ENCODE peak calls at places on chromosomes 2 and 18, in nine cellular contexts. One of them, this sample, is unnamed.
A peak's percentile ranks its signal among the peaks of the same experiment; 100 is the strongest.

GRCh38 chr2:64327510-64328414 is 126.2 kb upstream of the LGALSL start:
- DNase-seq in AG04449: no peak
- DNase-seq in SK-N-SH: peak; percentile 65
- DNase-seq in ovary: no peak
- DNase-seq in pancreas: no peak
- DNase-seq in right atrium auricular region: no peak
- DNase-seq in mucosa of descending colon: peak; percentile 49
- DNase-seq in brain microvascular endothelial cell: no peak
- DNase-seq in cardiac fibroblast: peak; percentile 45
- DNase-seq in this sample: peak; percentile 43

GRCh38 chr18:39215920-39216319 is 1650.3 kb upstream of the CELF4 start:
- DNase-seq in AG04449: no peak
- DNase-seq in SK-N-SH: no peak
- DNase-seq in ovary: no peak
- DNase-seq in pancreas: no peak
- DNase-seq in right atrium auricular region: no peak
- DNase-seq in mucosa of descending colon: no peak
- DNase-seq in brain microvascular endothelial cell: no peak
- DNase-seq in cardiac fibroblast: no peak
- DNase-seq in this sample: no peak

GRCh38 chr2:97871096-97871780 is 124.5 kb downstream of the TMEM131 start:
- DNase-seq in AG04449: no peak
- DNase-seq in SK-N-SH: no peak
- DNase-seq in ovary: no peak
- DNase-seq in pancreas: no peak
- DNase-seq in right atrium auricular region: no peak
- DNase-seq in mucosa of descending colon: no peak
- DNase-seq in brain microvascular endothelial cell: peak; percentile 85
- DNase-seq in cardiac fibroblast: peak; percentile 34
- DNase-seq in this sample: peak; percentile 95

GRCh38 chr2:202098336-202098735 is 25.3 kb downstream of the KIAA2012 start:
- DNase-seq in AG04449: no peak
- DNase-seq in SK-N-SH: no peak
- DNase-seq in ovary: no peak
- DNase-seq in pancreas: no peak
- DNase-seq in right atrium auricular region: no peak
- DNase-seq in mucosa of descending colon: no peak
- DNase-seq in brain microvascular endothelial cell: no peak
- DNase-seq in cardiac fibroblast: no peak
- DNase-seq in this sample: no peak

GRCh38 chr2:193580176-193580950 is 1385.6 kb upstream of the TMEFF2 start:
- DNase-seq in AG04449: no peak
- DNase-seq in SK-N-SH: no peak
- DNase-seq in ovary: no peak
- DNase-seq in pancreas: no peak
- DNase-seq in right atrium auricular region: no peak
- DNase-seq in mucosa of descending colon: no peak
- DNase-seq in brain microvascular endothelial cell: no peak
- DNase-seq in cardiac fibroblast: no peak
- DNase-seq in this sample: no peak

GRCh38 chr2:184031402-184032147 is 566.8 kb upstream of the ZNF804A start:
- DNase-seq in AG04449: no peak
- DNase-seq in SK-N-SH: no peak
- DNase-seq in ovary: no peak
- DNase-seq in pancreas: no peak
- DNase-seq in right atrium auricular region: no peak
- DNase-seq in mucosa of descending colon: no peak
- DNase-seq in brain microvascular endothelial cell: no peak
- DNase-seq in cardiac fibroblast: no peak
- DNase-seq in this sample: no peak

GRCh38 chr2:160252278-160252887 is 52.3 kb upstream of the ITGB6 start:
- DNase-seq in AG04449: no peak
- DNase-seq in SK-N-SH: peak; percentile 51
- DNase-seq in ovary: no peak
- DNase-seq in pancreas: no peak
- DNase-seq in right atrium auricular region: no peak
- DNase-seq in mucosa of descending colon: no peak
- DNase-seq in brain microvascular endothelial cell: no peak
- DNase-seq in cardiac fibroblast: peak; percentile 60
- DNase-seq in this sample: no peak

GRCh38 chr2:167553635-167554034 is 665.4 kb downstream of the XIRP2 start:
- DNase-seq in AG04449: no peak
- DNase-seq in SK-N-SH: no peak
- DNase-seq in ovary: no peak
- DNase-seq in pancreas: no peak
- DNase-seq in right atrium auricular region: no peak
- DNase-seq in mucosa of descending colon: no peak
- DNase-seq in brain microvascular endothelial cell: no peak
- DNase-seq in cardiac fibroblast: no peak
- DNase-seq in this sample: no peak

GRCh38 chr18:45106331-45106774 is 425.7 kb downstream of the SETBP1 start:
- DNase-seq in AG04449: no peak
- DNase-seq in SK-N-SH: no peak
- DNase-seq in ovary: no peak
- DNase-seq in pancreas: no peak
- DNase-seq in right atrium auricular region: no peak
- DNase-seq in mucosa of descending colon: no peak
- DNase-seq in brain microvascular endothelial cell: peak; percentile 48
- DNase-seq in cardiac fibroblast: peak; percentile 50
- DNase-seq in this sample: no peak

GRCh38 chr2:160156084-160156483 is 44.0 kb downstream of the ITGB6 start:
- DNase-seq in AG04449: no peak
- DNase-seq in SK-N-SH: no peak
- DNase-seq in ovary: no peak
- DNase-seq in pancreas: no peak
- DNase-seq in right atrium auricular region: no peak
- DNase-seq in mucosa of descending colon: no peak
- DNase-seq in brain microvascular endothelial cell: no peak
- DNase-seq in cardiac fibroblast: no peak
- DNase-seq in this sample: no peak

GRCh38 chr2:37781028-37781427 is 109.6 kb upstream of the CDC42EP3 start:
- DNase-seq in AG04449: no peak
- DNase-seq in SK-N-SH: no peak
- DNase-seq in ovary: no peak
- DNase-seq in pancreas: no peak
- DNase-seq in right atrium auricular region: no peak
- DNase-seq in mucosa of descending colon: no peak
- DNase-seq in brain microvascular endothelial cell: peak; percentile 56
- DNase-seq in cardiac fibroblast: peak; percentile 43
- DNase-seq in this sample: peak; percentile 87

GRCh38 chr2:71783215-71783614 is 329.9 kb downstream of the DYSF start:
- DNase-seq in AG04449: no peak
- DNase-seq in SK-N-SH: no peak
- DNase-seq in ovary: no peak
- DNase-seq in pancreas: no peak
- DNase-seq in right atrium auricular region: no peak
- DNase-seq in mucosa of descending colon: no peak
- DNase-seq in brain microvascular endothelial cell: no peak
- DNase-seq in cardiac fibroblast: no peak
- DNase-seq in this sample: no peak

GRCh38 chr2:212428685-212429480 is 109.7 kb downstream of the ERBB4 start:
- DNase-seq in AG04449: no peak
- DNase-seq in SK-N-SH: no peak
- DNase-seq in ovary: no peak
- DNase-seq in pancreas: no peak
- DNase-seq in right atrium auricular region: no peak
- DNase-seq in mucosa of descending colon: no peak
- DNase-seq in brain microvascular endothelial cell: no peak
- DNase-seq in cardiac fibroblast: no peak
- DNase-seq in this sample: no peak

GRCh38 chr2:126828471-126828870 is 70.2 kb upstream of the TEX51 start:
- DNase-seq in AG04449: no peak
- DNase-seq in SK-N-SH: no peak
- DNase-seq in ovary: no peak
- DNase-seq in pancreas: no peak
- DNase-seq in right atrium auricular region: no peak
- DNase-seq in mucosa of descending colon: no peak
- DNase-seq in brain microvascular endothelial cell: no peak
- DNase-seq in cardiac fibroblast: no peak
- DNase-seq in this sample: no peak

GRCh38 chr2:46131-46470 is 204 bp downstream of the FAM110C start:
- DNase-seq in AG04449: no peak
- DNase-seq in SK-N-SH: peak; percentile 65
- DNase-seq in ovary: no peak
- DNase-seq in pancreas: no peak
- DNase-seq in right atrium auricular region: no peak
- DNase-seq in mucosa of descending colon: no peak
- DNase-seq in brain microvascular endothelial cell: no peak
- DNase-seq in cardiac fibroblast: no peak
- DNase-seq in this sample: no peak

GRCh38 chr2:8848328-8849100 is 11.1 kb upstream of the KIDINS220 start:
- DNase-seq in AG04449: no peak
- DNase-seq in SK-N-SH: no peak
- DNase-seq in ovary: no peak
- DNase-seq in pancreas: no peak
- DNase-seq in right atrium auricular region: no peak
- DNase-seq in mucosa of descending colon: no peak
- DNase-seq in brain microvascular endothelial cell: no peak
- DNase-seq in cardiac fibroblast: no peak
- DNase-seq in this sample: no peak

GRCh38 chr2:86808315-86809161 is 17.8 kb upstream of the CD8A start:
- DNase-seq in AG04449: peak; percentile 5
- DNase-seq in SK-N-SH: peak; percentile 96
- DNase-seq in ovary: peak; percentile 80
- DNase-seq in pancreas: peak; percentile 92
- DNase-seq in right atrium auricular region: peak; percentile 91
- DNase-seq in mucosa of descending colon: peak; percentile 96
- DNase-seq in brain microvascular endothelial cell: peak; percentile 67
- DNase-seq in cardiac fibroblast: peak; percentile 76
- DNase-seq in this sample: peak; percentile 89

DNA sequence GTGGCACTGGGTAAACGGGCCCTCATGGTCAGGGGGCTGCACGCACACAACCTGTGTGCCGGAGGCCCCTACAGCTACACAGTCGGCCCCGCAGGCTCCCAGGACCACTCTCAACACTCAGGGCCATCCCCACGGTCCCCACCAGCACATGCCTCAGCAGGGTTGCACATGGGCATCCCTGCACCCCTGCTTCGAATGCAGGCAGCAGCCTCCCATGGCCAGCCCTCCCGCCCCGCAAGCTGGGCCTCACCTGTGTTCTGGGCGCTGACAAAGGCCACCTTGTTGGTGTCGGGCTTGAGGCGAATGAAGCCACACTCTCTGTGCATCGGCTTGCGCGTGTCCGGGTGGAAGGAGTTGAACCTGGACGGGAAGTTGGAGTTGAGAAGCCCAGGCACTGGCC is 34.2 kb downstream of the THAP4 start:
- DNase-seq in AG04449: no peak
- DNase-seq in SK-N-SH: no peak
- DNase-seq in ovary: no peak
- DNase-seq in pancreas: no peak
- DNase-seq in right atrium auricular region: no peak
- DNase-seq in mucosa of descending colon: no peak
- DNase-seq in brain microvascular endothelial cell: no peak
- DNase-seq in cardiac fibroblast: no peak
- DNase-seq in this sample: no peak
- TF ChIP-seq CTCF in AG04449: no peak
- TF ChIP-seq CTCF in SK-N-SH: no peak
- TF ChIP-seq CTCF in ovary: no peak
- TF ChIP-seq CTCF in pancreas: no peak
- TF ChIP-seq CTCF in right atrium auricular region: no peak
- TF ChIP-seq CTCF in mucosa of descending colon: no peak
- TF ChIP-seq CTCF in brain microvascular endothelial cell: no peak
- TF ChIP-seq CTCF in cardiac fibroblast: no peak
- TF ChIP-seq CTCF in this sample: no peak

DNA sequence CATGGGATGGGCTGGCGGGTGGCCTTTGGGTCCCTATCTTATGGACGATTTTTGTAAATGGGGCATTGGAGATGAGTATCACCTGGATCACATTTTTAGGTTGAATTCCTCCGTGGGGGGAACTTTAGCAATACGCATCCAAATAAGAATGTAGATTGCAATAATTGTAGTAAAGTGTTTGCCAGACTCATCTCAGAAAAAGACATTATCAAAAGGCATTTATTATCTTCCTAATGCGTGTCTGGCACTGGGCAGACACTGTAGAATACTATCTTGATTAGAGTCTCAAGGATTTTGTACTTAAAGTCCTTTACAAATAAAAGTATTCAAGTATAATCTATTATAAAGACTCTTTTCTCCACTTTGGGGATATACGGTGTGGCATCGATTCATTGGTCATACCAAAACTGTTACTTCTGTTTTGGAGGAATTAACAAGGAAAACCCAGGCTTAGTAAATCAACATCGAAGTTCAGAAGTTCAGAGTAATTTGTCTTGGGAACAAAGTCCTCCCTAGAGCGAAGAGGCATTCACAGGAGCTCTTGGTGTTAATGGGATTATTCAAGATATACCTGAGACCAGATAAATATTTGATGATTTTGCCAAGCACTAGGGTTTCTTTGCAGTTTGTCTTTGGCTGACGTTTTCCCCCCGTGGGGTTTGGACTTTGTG is 568 bp upstream of the ACKR3 start:
- DNase-seq in AG04449: no peak
- DNase-seq in SK-N-SH: no peak
- DNase-seq in ovary: no peak
- DNase-seq in pancreas: no peak
- DNase-seq in right atrium auricular region: no peak
- DNase-seq in mucosa of descending colon: no peak
- DNase-seq in brain microvascular endothelial cell: no peak
- DNase-seq in cardiac fibroblast: no peak
- DNase-seq in this sample: no peak
- H3K4me3 ChIP-seq in AG04449: no peak overlapping the region
- H3K4me3 ChIP-seq in SK-N-SH: no peak overlapping the region
- H3K4me3 ChIP-seq in ovary: peak overlapping the region; percentile 3
- H3K4me3 ChIP-seq in pancreas: peak overlapping the region; percentile 52
- H3K4me3 ChIP-seq in right atrium auricular region: peak overlapping the region; percentile 37
- H3K4me3 ChIP-seq in mucosa of descending colon: no peak overlapping the region
- H3K4me3 ChIP-seq in brain microvascular endothelial cell: no peak overlapping the region
- H3K4me3 ChIP-seq in cardiac fibroblast: no peak overlapping the region
- H3K4me3 ChIP-seq in this sample: peak overlapping the region; percentile 70

GRCh38 chr2:113233593-113234550 is 44.8 kb downstream of the PAX8 start:
- DNase-seq in AG04449: no peak
- DNase-seq in SK-N-SH: no peak
- DNase-seq in ovary: no peak
- DNase-seq in pancreas: peak; percentile 43
- DNase-seq in right atrium auricular region: no peak
- DNase-seq in mucosa of descending colon: no peak
- DNase-seq in brain microvascular endothelial cell: no peak
- DNase-seq in cardiac fibroblast: no peak
- DNase-seq in this sample: peak; percentile 64
- TF ChIP-seq CTCF in AG04449: peak; percentile 37
- TF ChIP-seq CTCF in SK-N-SH: peak; percentile 18
- TF ChIP-seq CTCF in ovary: no peak
- TF ChIP-seq CTCF in pancreas: no peak
- TF ChIP-seq CTCF in right atrium auricular region: peak; percentile 34
- TF ChIP-seq CTCF in mucosa of descending colon: no peak
- TF ChIP-seq CTCF in brain microvascular endothelial cell: peak; percentile 48
- TF ChIP-seq CTCF in cardiac fibroblast: peak; percentile 33
- TF ChIP-seq CTCF in this sample: no peak

DNA sequence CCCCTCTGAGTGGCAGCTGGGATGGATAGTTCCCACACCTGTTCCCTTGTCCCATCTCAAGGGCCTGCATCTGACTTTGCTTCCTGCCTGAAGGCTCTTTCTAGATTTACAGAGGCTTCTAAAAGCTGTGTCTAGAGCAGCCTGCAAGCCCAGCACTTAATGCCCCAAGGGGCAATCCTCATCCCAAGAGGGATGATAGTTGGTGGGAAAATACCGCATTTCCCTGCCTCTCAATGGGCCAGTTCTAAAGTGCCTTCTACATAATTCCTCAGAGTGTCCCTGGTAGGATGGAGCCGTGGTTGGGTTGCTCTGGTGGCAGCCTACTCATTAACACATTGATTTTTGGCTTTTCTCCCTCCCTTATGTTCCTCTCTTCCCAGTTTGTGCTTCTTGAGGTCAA is 29.5 kb downstream of the LAMA3 start:
- DNase-seq in AG04449: no peak
- DNase-seq in SK-N-SH: no peak
- DNase-seq in ovary: no peak
- DNase-seq in pancreas: no peak
- DNase-seq in right atrium auricular region: no peak
- DNase-seq in mucosa of descending colon: no peak
- DNase-seq in brain microvascular endothelial cell: no peak
- DNase-seq in cardiac fibroblast: no peak
- DNase-seq in this sample: no peak
- H3K4me3 ChIP-seq in AG04449: no peak overlapping the region
- H3K4me3 ChIP-seq in SK-N-SH: no peak overlapping the region
- H3K4me3 ChIP-seq in ovary: no peak overlapping the region
- H3K4me3 ChIP-seq in pancreas: no peak overlapping the region
- H3K4me3 ChIP-seq in right atrium auricular region: no peak overlapping the region
- H3K4me3 ChIP-seq in mucosa of descending colon: no peak overlapping the region
- H3K4me3 ChIP-seq in brain microvascular endothelial cell: no peak overlapping the region
- H3K4me3 ChIP-seq in cardiac fibroblast: no peak overlapping the region
- H3K4me3 ChIP-seq in this sample: no peak overlapping the region